ENCODE peak calls at places on chromosomes 4 and X, in five cellular contexts. E, V, J, L and M are unnamed samples.
A peak's percentile ranks its signal among the peaks of the same experiment; 100 is the strongest.

GRCh38 chr4:55001538-55001937 is 123.9 kb downstream of the KDR start:
- DNase-seq in L (no peak), E (no peak), J (no peak), V (no peak), M (no peak)

GRCh38 chr4:120008075-120008474 is 58.6 kb downstream of the MAD2L1 start:
- DNase-seq in V (no peak), E (no peak), J (no peak), L (no peak), M (no peak)

GRCh38 chr4:182647901-182648300 is 269.3 kb downstream of the DCTD start:
- DNase-seq in E (no peak), L (no peak), V (no peak), J (no peak), M (no peak)

GRCh38 chr4:39682133-39682532 is 15.8 kb upstream of the UBE2K start:
- DNase-seq in V (no peak), E (no peak), L (no peak), J (no peak), M (no peak)

GRCh38 chr4:158068063-158068462 is 104.8 kb downstream of the GASK1B start:
- DNase-seq in J (no peak), E (no peak), L (no peak), V (no peak), M (no peak)

GRCh38 chrX:73401591-73402266 is 45.1 kb upstream of the CDX4 start:
- DNase-seq in J (peak; percentile 12), E (peak; percentile 75), L (no peak), V (no peak), M (no peak)

GRCh38 chr4:14925471-14925870 is 76.8 kb upstream of the CPEB2 start:
- DNase-seq in E (no peak), L (no peak), V (no peak), J (no peak), M (no peak)

GRCh38 chrX:121260568-121261240 is 213.3 kb downstream of the GLUD2 start:
- DNase-seq in V (no peak), E (no peak), L (no peak), J (no peak), M (no peak)

GRCh38 chr4:165518024-165518616 is 139.3 kb downstream of the CPE start:
- DNase-seq in E (no peak), L (no peak), V (no peak), J (no peak), M (no peak)

GRCh38 chrX:53077207-53078197 is 4.7 kb upstream of the TSPYL2 start:
- DNase-seq in L (no peak), J (no peak), V (no peak), E (no peak), M (no peak)

GRCh38 chrX:106170318-106170717 is 2.2 kb downstream of the PWWP3B start:
- DNase-seq in E (no peak), J (no peak), V (no peak), L (no peak), M (peak; percentile 46)

GRCh38 chr4:38164346-38164745 is 204.1 kb downstream of the PTTG2 start:
- DNase-seq in E (no peak), L (no peak), J (no peak), V (no peak), M (no peak)

GRCh38 chr4:152676052-152676854 is 3.5 kb downstream of the TMEM154 start:
- DNase-seq in L (no peak), E (no peak), J (no peak), V (no peak), M (no peak)
- TF ChIP-seq CTCF in L (no peak), E (no peak), J (no peak), V (no peak), M (no peak)

GRCh38 chrX:153643431-153644351 is 3.3 kb upstream of the DUSP9 start:
- DNase-seq in E (peak; percentile 56), L (peak; percentile 33), V (no peak), J (no peak), M (peak; percentile 12)
- TF ChIP-seq CTCF in E (peak; percentile 31), L (no peak), V (peak; percentile 17), J (peak; percentile 43), M (no peak)

GRCh38 chr4:187302456-187302855 is 578.8 kb upstream of the FAT1 start:
- DNase-seq in V (no peak), L (no peak), E (no peak), J (no peak), M (no peak)

GRCh38 chr4:187312299-187312698 is 588.6 kb upstream of the FAT1 start:
- DNase-seq in E (no peak), V (no peak), J (no peak), L (no peak), M (no peak)

GRCh38 chr4:187304131-187304530 is 580.5 kb upstream of the FAT1 start:
- DNase-seq in L (no peak), E (peak; percentile 71), V (no peak), J (no peak), M (no peak)

GRCh38 chr4:187309456-187309855 is 585.8 kb upstream of the FAT1 start:
- DNase-seq in V (no peak), E (no peak), J (no peak), L (no peak), M (no peak)

DNA sequence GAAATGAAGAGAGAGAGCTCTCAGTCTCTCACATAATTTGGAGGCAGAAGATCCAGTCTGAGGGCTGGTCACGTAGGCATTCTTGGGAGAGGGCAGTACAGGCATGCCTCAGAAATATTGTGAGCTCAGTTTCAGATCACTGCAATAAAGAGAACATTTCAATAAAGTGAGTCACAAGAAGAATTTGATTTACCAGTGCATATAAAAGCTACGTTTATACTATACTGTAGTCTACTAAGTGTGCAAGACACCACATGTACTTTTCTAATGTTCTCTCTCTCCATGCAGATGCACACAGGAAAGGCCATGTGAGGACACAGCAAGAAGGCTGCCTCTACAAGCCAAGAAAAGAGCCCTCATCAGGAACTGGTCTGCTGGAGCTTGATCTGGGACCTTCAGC is 583.5 kb upstream of the FAT1 start:
- DNase-seq in V (no peak), L (no peak), J (no peak), E (no peak), M (no peak)
- TF ChIP-seq CTCF in V (no peak), L (no peak), J (no peak), E (no peak), M (no peak)

DNA sequence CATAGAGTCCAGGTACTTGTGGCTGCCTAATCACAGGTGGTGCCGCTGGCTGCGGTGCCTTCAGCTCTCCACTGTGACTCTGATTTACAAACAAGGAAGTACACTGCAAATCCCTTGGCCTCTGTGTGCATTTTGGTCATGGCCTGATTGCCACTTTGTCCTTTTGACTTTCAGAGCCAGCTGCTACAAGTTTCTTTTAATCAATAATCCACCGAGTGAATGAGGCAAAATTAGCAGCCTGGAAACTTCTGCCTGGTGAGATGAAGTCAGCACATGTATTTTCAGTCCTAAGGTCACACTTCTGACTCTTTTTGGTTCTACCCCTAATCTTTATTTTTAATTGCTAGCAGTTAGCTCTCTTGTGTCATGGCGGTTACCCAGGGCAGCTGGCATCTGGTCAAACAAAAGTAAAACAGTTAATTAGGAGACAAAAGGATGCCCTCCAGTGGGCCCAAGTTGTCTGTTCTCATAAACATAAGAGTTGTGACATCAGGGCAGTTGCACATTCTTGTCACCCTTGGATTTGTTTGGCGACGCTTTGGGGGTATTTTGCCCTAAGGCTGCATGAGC is 62.3 kb upstream of the LNX1 start:
- DNase-seq in J (no peak), E (no peak), L (no peak), V (no peak), M (peak; percentile 47)
- TF ChIP-seq CTCF in J (no peak), E (no peak), L (no peak), V (peak; percentile 30), M (no peak)

GRCh38 chrX:41734530-41734929 is 10.5 kb downstream of the GPR82 start:
- DNase-seq in V (no peak), E (peak; percentile 55), J (no peak), L (no peak), M (peak; percentile 16)
- TF ChIP-seq CTCF in V (peak; percentile 54), E (peak; percentile 72), J (peak; percentile 52), L (no peak), M (peak; percentile 34)

DNA sequence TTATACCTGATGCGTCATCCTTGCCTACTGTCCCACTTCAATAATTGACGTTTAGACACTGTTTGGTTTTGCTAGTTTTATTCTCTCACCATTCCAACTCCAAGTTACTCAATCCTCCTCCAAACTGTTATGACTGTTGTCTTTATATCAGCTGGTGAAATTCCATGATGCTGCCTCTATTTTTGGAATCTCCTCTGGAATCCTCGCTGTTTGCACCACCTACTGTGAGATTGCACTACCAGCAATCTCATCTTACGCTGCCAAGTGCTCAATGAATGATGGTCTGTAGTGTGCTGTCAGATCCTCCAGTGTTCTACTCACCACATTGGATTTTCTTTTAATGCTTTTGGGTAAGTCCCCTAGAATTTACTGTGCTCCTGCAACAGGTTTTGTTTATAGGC is 13.2 kb upstream of the PCDH18 start:
- DNase-seq in J (no peak), V (no peak), E (no peak), L (no peak), M (peak; percentile 36)
- TF ChIP-seq CTCF in J (no peak), V (peak; percentile 14), E (no peak), L (no peak), M (no peak)